ENCODE peak calls at places on chromosomes 3 and 15, in five cellular contexts. G is progenitor cell of endocrine pancreas, O is A549, J is AG10803, H is fibroblast of villous mesenchyme. E is an unnamed sample.

GRCh38 chr15:31300981-31301686 is 25.5 kb upstream of the KLF13 start:
- DNase-seq in H (no peak), J (no peak), G (no peak), O (no peak), E (no peak)

GRCh38 chr3:155495387-155495786 is 201.9 kb upstream of the STRIT1 start:
- DNase-seq in G (no peak), H (no peak), J (peak; percentile 6), O (no peak), E (no peak)

GRCh38 chr15:62749036-62749435 is 293.5 kb upstream of the TPM1 start:
- DNase-seq in O (no peak), G (no peak), J (no peak), H (no peak), E (no peak)

GRCh38 chr3:185781759-185782158 is 43.1 kb downstream of the IGF2BP2 start:
- DNase-seq in G (no peak), H (no peak), O (no peak), J (peak; percentile 80), E (no peak)

GRCh38 chr3:192986399-192986798 is 68.7 kb upstream of the MB21D2 start:
- DNase-seq in J (peak; percentile 4), H (no peak), G (no peak), O (no peak), E (no peak)

GRCh38 chr3:82030932-82031331 is 269.5 kb upstream of the GBE1 start:
- DNase-seq in H (no peak), O (no peak), G (no peak), J (no peak), E (no peak)

GRCh38 chr15:52679232-52680040 is at the start of gene ATOSA:
- DNase-seq in J (peak; percentile 84), H (peak; percentile 89), G (peak; percentile 85), O (peak; percentile 90), E (peak; percentile 89)

GRCh38 chr15:42891569-42891968 is 29.0 kb downstream of the TTBK2 start:
- DNase-seq in J (peak; percentile 15), H (no peak), O (no peak), G (no peak), E (no peak)

GRCh38 chr3:20215636-20216035 is 29.6 kb upstream of the SGO1 start:
- DNase-seq in O (no peak), J (no peak), H (no peak), G (no peak), E (no peak)

GRCh38 chr15:37934340-37934739 is at the start of gene TMCO5A:
- DNase-seq in H (no peak), G (no peak), O (no peak), J (no peak), E (no peak)

GRCh38 chr15:91549581-91549980 is 303.9 kb upstream of the SLCO3A1 start:
- DNase-seq in G (no peak), H (no peak), O (no peak), J (no peak), E (no peak)

GRCh38 chr15:64048766-64049165 is 2.5 kb upstream of the DAPK2 start:
- DNase-seq in J (no peak), H (no peak), O (no peak), G (no peak), E (no peak)

GRCh38 chr3:88263417-88264116 is 113.8 kb downstream of the C3orf38 start:
- DNase-seq in J (no peak), O (no peak), H (no peak), G (no peak), E (no peak)

GRCh38 chr15:50162988-50163718 is 18.8 kb upstream of the SLC27A2 start:
- DNase-seq in J (no peak), G (no peak), H (no peak), O (no peak), E (no peak)

GRCh38 chr3:85159376-85159775 is 200.6 kb downstream of the CADM2 start:
- DNase-seq in G (no peak), O (no peak), J (no peak), H (no peak), E (no peak)

GRCh38 chr3:53890726-53891499 is 746 bp downstream of the SELENOK start:
- DNase-seq in H (peak; percentile 71), J (no peak), O (peak; percentile 17), G (no peak), E (no peak)

GRCh38 chr15:39115379-39116057 is 465.4 kb upstream of the THBS1 start:
- DNase-seq in H (no peak), O (no peak), J (peak; percentile 63), G (no peak), E (no peak)

GRCh38 chr15:74203914-74204431 is 1.4 kb upstream of the STRA6 start:
- DNase-seq in H (peak; percentile 95), O (no peak), G (no peak), J (peak; percentile 30), E (no peak)

GRCh38 chr3:139585820-139586219 is 46.3 kb upstream of the RBP1 start:
- DNase-seq in O (no peak), H (no peak), G (no peak), J (no peak), E (no peak)

GRCh38 chr15:35547775-35548364 is 1.9 kb upstream of the DPH6 start:
- DNase-seq in J (no peak), O (no peak), G (no peak), H (no peak), E (no peak)

GRCh38 chr3:194690501-194691372 is 5.1 kb downstream of the FAM43A start:
- DNase-seq in G (no peak), H (no peak), O (no peak), J (no peak), E (no peak)

GRCh38 chr3:173354124-173354523 is 43.4 kb upstream of the NLGN1 start:
- DNase-seq in J (no peak), G (no peak), O (no peak), H (no peak), E (no peak)

GRCh38 chr3:123110953-123111615 is 44.3 kb downstream of the PDIA5 start:
- DNase-seq in J (no peak), H (no peak), G (no peak), O (no peak), E (no peak)

GRCh38 chr3:38097446-38098375 is 39.2 kb downstream of the ACAA1 start:
- DNase-seq in O (no peak), J (no peak), H (no peak), G (no peak), E (no peak)
- TF ChIP-seq CTCF in O (no peak), J (no peak), H (no peak), G (no peak), E (no peak)

GRCh38 chr15:89761929-89762328 is 10.9 kb upstream of the MESP1 start:
- DNase-seq in G (no peak), H (no peak), J (no peak), O (no peak), E (no peak)

GRCh38 chr15:89758981-89759380 is 7.9 kb upstream of the MESP1 start:
- DNase-seq in J (no peak), G (no peak), H (no peak), O (no peak), E (no peak)

GRCh38 chr15:89760303-89761008 is 9.4 kb upstream of the MESP1 start:
- DNase-seq in H (peak; percentile 73), G (peak; percentile 85), J (peak; percentile 54), O (peak; percentile 91), E (peak; percentile 95)

GRCh38 chr15:89759835-89760234 is 8.8 kb upstream of the MESP1 start:
- DNase-seq in H (no peak), G (no peak), O (no peak), J (no peak), E (no peak)

GRCh38 chr15:89761009-89761831 is 10.2 kb upstream of the MESP1 start:
- DNase-seq in J (no peak), G (no peak), O (no peak), H (no peak), E (no peak)
- TF ChIP-seq CTCF in J (no peak), G (no peak), O (peak; percentile 9), H (no peak), E (peak; percentile 20)

DNA sequence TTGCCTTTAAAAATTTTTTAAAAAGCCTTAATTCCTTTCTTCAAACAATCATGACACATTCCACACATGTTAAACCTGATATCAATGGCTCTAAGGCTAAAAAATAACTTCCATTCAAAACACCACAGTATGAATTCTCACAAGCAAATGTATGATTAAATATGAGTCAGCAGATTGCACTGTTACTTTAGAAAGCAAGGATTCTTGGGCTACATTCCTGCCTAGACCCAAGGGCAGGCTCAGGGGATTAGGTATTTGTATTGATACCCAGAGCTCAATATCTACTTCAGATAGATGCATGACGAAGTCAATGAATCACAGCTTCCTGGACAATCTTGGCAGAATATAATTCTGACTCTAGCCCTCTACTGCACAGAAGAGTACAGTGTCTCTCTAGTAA is 65.7 kb downstream of the RARB start:
- DNase-seq in O (peak; percentile 5), G (no peak), J (peak; percentile 62), H (no peak), E (no peak)
- TF ChIP-seq CTCF in O (no peak), G (no peak), J (no peak), H (no peak), E (no peak)

GRCh38 chr3:58635371-58636285 is 30.9 kb downstream of the FAM3D start:
- DNase-seq in J (no peak), H (no peak), O (no peak), G (no peak), E (no peak)
- TF ChIP-seq CTCF in J (no peak), H (no peak), O (no peak), G (no peak), E (no peak)

GRCh38 chr3:118641608-118642007 is 393.0 kb downstream of the IGSF11 start:
- DNase-seq in H (no peak), G (no peak), O (no peak), J (no peak), E (peak; percentile 67)

GRCh38 chr3:118637866-118638265 is 396.8 kb downstream of the IGSF11 start:
- DNase-seq in O (no peak), J (no peak), H (no peak), G (no peak), E (no peak)

GRCh38 chr3:118636841-118637240 is 397.8 kb downstream of the IGSF11 start:
- DNase-seq in J (no peak), G (no peak), H (no peak), O (no peak), E (no peak)
- TF ChIP-seq CTCF in J (no peak), G (peak; percentile 39), H (no peak), O (no peak), E (no peak)

GRCh38 chr15:58678683-58679082 is 70.8 kb downstream of the ADAM10 start:
- DNase-seq in H (no peak), J (no peak), G (no peak), O (no peak), E (no peak)

GRCh38 chr15:58676766-58677165 is 72.7 kb downstream of the ADAM10 start:
- DNase-seq in O (no peak), J (no peak), G (no peak), H (no peak), E (no peak)

GRCh38 chr15:58682234-58682633 is 67.3 kb downstream of the ADAM10 start:
- DNase-seq in O (no peak), G (no peak), H (no peak), J (no peak), E (no peak)

GRCh38 chr15:58677426-58677825 is 72.1 kb downstream of the ADAM10 start:
- DNase-seq in G (no peak), J (no peak), O (no peak), H (no peak), E (no peak)
- TF ChIP-seq CTCF in G (no peak), J (peak; percentile 11), O (peak; percentile 16), H (no peak), E (no peak)